ENCODE peak calls at places on chromosomes 11 and 22, in ten cellular contexts. Z is RWPE1, J is uterus, P is PC-9, O is GM23248, S is neural progenitor cell, V is AG04450, W is heart right ventricle, D is spleen, T is upper lobe of right lung. H is an unnamed sample.
A peak's percentile ranks its signal among the peaks of the same experiment; 100 is the strongest.

GRCh38 chr11:110955797-110956196 is 243.6 kb upstream of the ARHGAP20 start:
- DNase-seq in V (no peak), P (peak; percentile 43), T (no peak), S (no peak), O (no peak), J (no peak), D (no peak), W (no peak), Z (no peak), H (no peak)

GRCh38 chr11:17687946-17688670 is 31.3 kb upstream of the MYOD1 start:
- DNase-seq in T (no peak), J (no peak), D (no peak), S (no peak), Z (no peak), V (no peak), O (no peak), W (no peak), P (no peak), H (no peak)

GRCh38 chr11:103978588-103979580 is 57.6 kb upstream of the DDI1 start:
- DNase-seq in S (no peak), P (no peak), W (no peak), V (no peak), J (no peak), Z (no peak), D (no peak), O (no peak), T (no peak), H (no peak)

GRCh38 chr11:113876798-113877672 is 1.7 kb upstream of the USP28 start:
- DNase-seq in J (no peak), Z (no peak), T (no peak), P (no peak), W (no peak), O (no peak), D (no peak), V (no peak), S (no peak), H (no peak)

GRCh38 chr22:19943665-19944026 is 2.0 kb upstream of the TXNRD2 start:
- DNase-seq in S (no peak), W (no peak), V (no peak), P (no peak), J (no peak), D (no peak), T (peak; percentile 57), Z (no peak), O (peak; percentile 83), H (no peak)

GRCh38 chr11:44634401-44635281 is 69.2 kb downstream of the CD82 start:
- DNase-seq in S (peak; percentile 56), P (no peak), Z (peak; percentile 85), O (peak; percentile 82), V (peak; percentile 30), T (peak; percentile 74), D (peak; percentile 76), W (peak; percentile 83), J (peak; percentile 87), H (peak; percentile 64)

GRCh38 chr11:32231909-32232493 is 141.1 kb downstream of the RCN1 start:
- DNase-seq in J (no peak), V (no peak), O (peak; percentile 63), T (no peak), S (peak; percentile 70), Z (peak; percentile 36), D (no peak), P (no peak), W (no peak), H (no peak)

GRCh38 chr11:101323997-101324396 is 194.4 kb upstream of the PGR start:
- DNase-seq in S (peak; percentile 34), W (no peak), P (no peak), O (no peak), V (no peak), D (no peak), T (no peak), Z (no peak), J (no peak), H (no peak)

GRCh38 chr22:47171441-47172221 is 409.2 kb downstream of the TBC1D22A start:
- DNase-seq in J (peak; percentile 14), P (no peak), S (no peak), V (no peak), O (no peak), Z (no peak), W (no peak), T (peak; percentile 45), D (peak; percentile 75), H (no peak)

GRCh38 chr11:16312242-16312641 is 44.1 kb downstream of the SOX6 start:
- DNase-seq in O (no peak), S (no peak), V (no peak), P (no peak), Z (no peak), D (no peak), W (no peak), J (no peak), T (no peak), H (no peak)

GRCh38 chr11:2297623-2298030 is 4.1 kb downstream of the C11orf21 start:
- DNase-seq in D (no peak), V (no peak), O (no peak), T (no peak), J (no peak), S (no peak), W (no peak), Z (no peak), P (no peak), H (no peak)

GRCh38 chr11:60343094-60343704 is 16.1 kb downstream of the MS4A6E start:
- DNase-seq in T (no peak), S (peak; percentile 11), W (no peak), V (no peak), O (peak; percentile 30), P (no peak), D (no peak), J (no peak), Z (no peak), H (no peak)

GRCh38 chr11:68965901-68966868 is 14.6 kb downstream of the MRGPRD start:
- DNase-seq in V (no peak), P (no peak), J (peak; percentile 3), W (no peak), S (no peak), O (no peak), Z (no peak), T (peak; percentile 46), D (no peak), H (no peak)

GRCh38 chr11:72704783-72705287 is 30.6 kb upstream of the PDE2A start:
- DNase-seq in O (no peak), T (no peak), W (no peak), V (no peak), J (no peak), P (no peak), S (no peak), D (no peak), Z (no peak), H (no peak)

GRCh38 chr11:72704028-72704782 is 30.0 kb upstream of the PDE2A start:
- DNase-seq in S (no peak), V (no peak), P (no peak), D (no peak), W (no peak), O (peak; percentile 48), J (no peak), Z (no peak), T (peak; percentile 63), H (no peak)

GRCh38 chr11:72705442-72706365 is 31.5 kb upstream of the PDE2A start:
- DNase-seq in V (no peak), S (peak; percentile 88), Z (no peak), J (no peak), T (no peak), W (no peak), D (no peak), O (no peak), P (no peak), H (no peak)

GRCh38 chr11:72707032-72707431 is 32.8 kb upstream of the PDE2A start:
- DNase-seq in P (no peak), W (no peak), S (no peak), T (no peak), D (no peak), J (no peak), Z (no peak), O (no peak), V (no peak), H (no peak)

GRCh38 chr11:72706579-72706978 is 32.4 kb upstream of the PDE2A start:
- DNase-seq in V (no peak), O (no peak), J (no peak), D (no peak), T (no peak), S (no peak), Z (no peak), W (no peak), P (no peak), H (no peak)
- H3K27ac ChIP-seq in V (no peak overlapping the region), O (no peak overlapping the region), J (no peak overlapping the region), D (no peak overlapping the region), T (no peak overlapping the region), S (no peak overlapping the region), Z (peak overlapping the region; percentile 15), W (no peak overlapping the region), P (no peak overlapping the region), H (no peak overlapping the region)

GRCh38 chr11:74978041-74978440 is 10.7 kb upstream of the NEU3 start:
- DNase-seq in T (no peak), O (no peak), Z (no peak), P (no peak), W (peak; percentile 46), V (no peak), S (no peak), J (no peak), D (no peak), H (no peak)

GRCh38 chr11:74984730-74985129 is 4.0 kb upstream of the NEU3 start:
- DNase-seq in D (no peak), T (no peak), P (no peak), W (no peak), O (no peak), V (no peak), S (no peak), J (no peak), Z (no peak), H (no peak)

GRCh38 chr11:74980627-74981026 is 8.1 kb upstream of the NEU3 start:
- DNase-seq in Z (no peak), T (no peak), S (no peak), W (no peak), J (no peak), O (no peak), D (no peak), V (no peak), P (no peak), H (no peak)

GRCh38 chr11:74984070-74984469 is 4.7 kb upstream of the NEU3 start:
- DNase-seq in O (no peak), D (no peak), J (no peak), W (no peak), S (no peak), T (no peak), V (no peak), P (no peak), Z (no peak), H (no peak)

GRCh38 chr11:74981888-74982287 is 6.8 kb upstream of the NEU3 start:
- DNase-seq in Z (no peak), W (no peak), P (no peak), D (no peak), O (no peak), T (no peak), S (no peak), V (no peak), J (no peak), H (no peak)
- H3K27ac ChIP-seq in Z (no peak overlapping the region), W (no peak overlapping the region), P (no peak overlapping the region), D (no peak overlapping the region), O (no peak overlapping the region), T (no peak overlapping the region), S (no peak overlapping the region), V (no peak overlapping the region), J (no peak overlapping the region), H (no peak overlapping the region)

GRCh38 chr11:74726547-74727182 is 4.6 kb downstream of the CHRDL2 start:
- DNase-seq in P (peak; percentile 67), S (peak; percentile 86), T (peak; percentile 82), J (peak; percentile 82), Z (peak; percentile 83), W (peak; percentile 70), O (peak; percentile 84), V (peak; percentile 75), D (peak; percentile 86), H (peak; percentile 23)
- H3K27ac ChIP-seq in P (no peak overlapping the region), S (no peak overlapping the region), T (no peak overlapping the region), J (peak overlapping the region; percentile 75), Z (no peak overlapping the region), W (no peak overlapping the region), O (no peak overlapping the region), V (no peak overlapping the region), D (no peak overlapping the region), H (no peak overlapping the region)

GRCh38 chr11:665062-665706 is 28.1 kb downstream of the DRD4 start:
- DNase-seq in Z (no peak), S (no peak), D (no peak), V (no peak), J (no peak), P (no peak), W (no peak), O (peak; percentile 51), T (no peak), H (no peak)
- H3K27ac ChIP-seq in Z (peak overlapping the region; percentile 47), S (no peak overlapping the region), D (peak overlapping the region; percentile 3), V (no peak overlapping the region), J (peak overlapping the region; percentile 20), P (no peak overlapping the region), W (peak overlapping the region; percentile 44), O (peak overlapping the region; percentile 74), T (no peak overlapping the region), H (no peak overlapping the region)